ENCODE peak calls at places on chromosomes 4 and X, in ten cellular contexts. T is putamen; B is occipital lobe; I is lower leg skin; U is breast epithelium; E is AG09309; Y is retinal pigment epithelial cell; L is hypothalamus; D is KBM-7; C is activated CD4-positive, alpha-beta T cell treated with anti-CD3 and anti-CD28 coated beads, Interleukin-2, amount 50 U/mL, for 24 hours. Q is an unnamed sample.

GRCh38 chrX:48153769-48154168 is 23.3 kb downstream of the SPACA5B start:
- DNase-seq in I (no peak), D (no peak), E (no peak), U (no peak), T (no peak), B (no peak), Y (no peak), C (no peak), L (no peak), Q (no peak)

GRCh38 chr4:147334478-147334877 is 146.4 kb upstream of the EDNRA start:
- DNase-seq in Y (no peak), L (no peak), E (no peak), U (no peak), C (no peak), I (no peak), T (no peak), D (no peak), B (no peak), Q (no peak)

GRCh38 chr4:164384416-164384815 is 369.5 kb upstream of the SMIM31 start:
- DNase-seq in Y (no peak), D (no peak), I (no peak), E (no peak), U (no peak), B (no peak), L (no peak), C (no peak), T (peak), Q (no peak)

GRCh38 chrX:115609621-115610020 is 48.6 kb downstream of the PLS3 start:
- DNase-seq in E (no peak), T (no peak), B (no peak), Y (no peak), U (no peak), D (no peak), L (no peak), C (no peak), I (no peak), Q (no peak)

GRCh38 chr4:186805020-186805820 is 81.6 kb upstream of the FAT1 start:
- DNase-seq in D (no peak), T (no peak), Y (no peak), B (no peak), C (no peak), U (no peak), I (no peak), E (no peak), L (no peak), Q (no peak)

GRCh38 chr4:126748736-126749135 is 884.0 kb upstream of the INTU start:
- DNase-seq in E (no peak), I (no peak), C (no peak), U (no peak), T (no peak), L (no peak), D (no peak), Y (no peak), B (no peak), Q (no peak)

GRCh38 chr4:61210186-61210939 is 10.2 kb downstream of the ADGRL3 start:
- DNase-seq in L (peak), D (no peak), B (no peak), Y (no peak), E (no peak), C (no peak), T (peak), U (no peak), I (no peak), Q (no peak)

GRCh38 chrX:154738013-154738738 is 12.7 kb downstream of the GAB3 start:
- DNase-seq in B (no peak), U (no peak), L (no peak), E (no peak), D (peak), Y (no peak), T (no peak), I (no peak), C (no peak), Q (no peak)

GRCh38 chr4:106421441-106422296 is 53.1 kb upstream of the GIMD1 start:
- DNase-seq in C (no peak), I (no peak), E (no peak), U (no peak), L (no peak), B (no peak), T (no peak), D (no peak), Y (no peak), Q (no peak)

GRCh38 chrX:13821740-13822139 is 4.8 kb upstream of the GPM6B start:
- DNase-seq in Y (no peak), L (no peak), E (no peak), C (no peak), D (no peak), B (no peak), U (no peak), T (no peak), I (no peak), Q (no peak)

GRCh38 chrX:19595036-19595435 is 79.7 kb upstream of the MAP3K15 start:
- DNase-seq in C (no peak), E (no peak), L (no peak), U (no peak), D (no peak), T (no peak), B (no peak), I (peak), Y (no peak), Q (no peak)

GRCh38 chrX:103520391-103520790 is 1.1 kb upstream of the RAB40A start:
- DNase-seq in C (no peak), L (no peak), T (no peak), D (no peak), B (no peak), U (no peak), E (no peak), Y (no peak), I (no peak), Q (no peak)

GRCh38 chrX:56219702-56220101 is 12.5 kb upstream of the KLF8 start:
- DNase-seq in D (peak), U (no peak), I (no peak), E (no peak), C (no peak), T (no peak), L (no peak), B (no peak), Y (no peak), Q (no peak)

GRCh38 chrX:153226344-153227190 is 47.5 kb downstream of the MAGEA1 start:
- DNase-seq in U (no peak), B (no peak), D (no peak), I (no peak), C (no peak), L (no peak), E (no peak), Y (peak), T (no peak), Q (peak)

GRCh38 chrX:76987381-76987780 is 459.8 kb upstream of the FGF16 start:
- DNase-seq in B (no peak), L (no peak), T (no peak), C (no peak), I (no peak), D (no peak), E (no peak), Y (no peak), U (no peak), Q (no peak)

GRCh38 chrX:151742311-151742710 is 7.8 kb downstream of the CNGA2 start:
- DNase-seq in I (no peak), U (no peak), E (no peak), B (no peak), D (no peak), L (no peak), C (no peak), T (no peak), Y (no peak), Q (no peak)

GRCh38 chrX:2404816-2405215 is 96.0 kb downstream of the DHRSX start:
- DNase-seq in U (no peak), B (no peak), I (no peak), L (no peak), E (no peak), T (no peak), D (no peak), Y (no peak), C (no peak), Q (no peak)

GRCh38 chr4:71827811-71828210 is 43.9 kb upstream of the GC start:
- DNase-seq in U (no peak), I (no peak), Y (no peak), L (no peak), B (no peak), C (no peak), D (no peak), T (no peak), E (no peak), Q (no peak)

GRCh38 chrX:138008280-138008679 is 442.4 kb downstream of the ZIC3 start:
- DNase-seq in E (no peak), B (no peak), C (no peak), I (no peak), Y (no peak), U (no peak), D (no peak), L (no peak), T (no peak), Q (no peak)

GRCh38 chr4:81648576-81649272 is 177.0 kb upstream of the RASGEF1B start:
- DNase-seq in D (peak), B (no peak), T (no peak), I (no peak), Y (no peak), U (no peak), L (no peak), E (no peak), C (peak), Q (no peak)

GRCh38 chr4:663438-664428 is 10.3 kb downstream of the ATP5ME start:
- DNase-seq in D (no peak), Y (no peak), C (peak), E (no peak), B (no peak), L (no peak), T (no peak), I (no peak), U (peak), Q (no peak)

GRCh38 chr4:61162116-61162515 is 38.0 kb upstream of the ADGRL3 start:
- DNase-seq in D (no peak), C (no peak), T (no peak), U (no peak), Y (no peak), B (no peak), E (no peak), L (no peak), I (no peak), Q (no peak)

GRCh38 chrX:3518870-3519269 is 172.4 kb upstream of the MXRA5 start:
- DNase-seq in B (no peak), I (peak), D (no peak), Y (no peak), T (no peak), C (no peak), E (peak), U (no peak), L (no peak), Q (no peak)

GRCh38 chrX:104310084-104310483 is 55.4 kb upstream of the ESX1 start:
- DNase-seq in Y (no peak), I (no peak), L (no peak), C (no peak), B (peak), U (no peak), T (peak), D (peak), E (no peak), Q (no peak)

GRCh38 chr4:141447761-141448160 is 188.6 kb upstream of the IL15 start:
- DNase-seq in D (no peak), U (no peak), I (no peak), B (no peak), L (no peak), T (no peak), E (no peak), Y (no peak), C (no peak), Q (no peak)

GRCh38 chrX:140701480-140701879 is 8.1 kb upstream of the LINC00632 start:
- DNase-seq in T (no peak), C (no peak), L (no peak), I (no peak), E (no peak), D (peak), Y (no peak), B (no peak), U (no peak), Q (no peak)

GRCh38 chr4:76547167-76547760 is 112.2 kb downstream of the SHROOM3 start:
- DNase-seq in D (no peak), U (no peak), T (no peak), B (no peak), L (no peak), E (no peak), I (no peak), Y (no peak), C (no peak), Q (no peak)

GRCh38 chr4:82681759-82682158 is 116.8 kb downstream of the SCD5 start:
- DNase-seq in B (no peak), T (no peak), U (no peak), E (no peak), I (no peak), L (no peak), D (peak), Y (no peak), C (no peak), Q (no peak)

GRCh38 chrX:71214604-71215334 is 8.3 kb upstream of the GJB1 start:
- DNase-seq in B (no peak), E (no peak), I (no peak), U (no peak), Y (no peak), L (no peak), C (no peak), T (no peak), D (no peak), Q (no peak)

GRCh38 chrX:132631579-132632232 is 142.9 kb upstream of the MBNL3 start:
- DNase-seq in U (no peak), T (no peak), C (no peak), D (peak), I (no peak), Y (no peak), L (no peak), B (no peak), E (peak), Q (no peak)

GRCh38 chr4:81609844-81610243 is 138.1 kb upstream of the RASGEF1B start:
- DNase-seq in Y (no peak), U (no peak), E (no peak), L (no peak), B (no peak), C (no peak), D (no peak), T (no peak), I (no peak), Q (no peak)

GRCh38 chr4:37837446-37837845 is 11.0 kb downstream of the PGM2 start:
- DNase-seq in U (no peak), C (no peak), I (no peak), B (no peak), L (no peak), T (no peak), Y (no peak), E (peak), D (peak), Q (no peak)

GRCh38 chrX:70554523-70554922 is 109.9 kb downstream of the DLG3 start:
- DNase-seq in U (no peak), D (no peak), I (no peak), E (no peak), C (no peak), Y (no peak), L (no peak), T (no peak), B (no peak), Q (no peak)

GRCh38 chr4:165199722-165200121 is 7.6 kb upstream of the KLHL2 start:
- DNase-seq in L (no peak), D (no peak), E (no peak), Y (peak), T (no peak), C (no peak), I (no peak), B (no peak), U (peak), Q (no peak)

GRCh38 chr4:144701683-144702233 is 55.8 kb downstream of the HHIP start:
- DNase-seq in I (no peak), B (no peak), T (no peak), U (no peak), Y (no peak), L (no peak), C (no peak), E (no peak), D (no peak), Q (no peak)

GRCh38 chr4:173666-174314 is 49.5 kb downstream of the ZNF718 start:
- DNase-seq in D (no peak), C (no peak), L (no peak), I (no peak), E (no peak), B (no peak), T (no peak), Y (no peak), U (no peak), Q (no peak)

Q was measured in omental fat pad.